ENCODE peak calls at places on chromosome 4, in seven cellular contexts. G is germinal center, R is GM06990, Z is uterus, O is NCI-H345, Q is EH, P is nephron progenitor cell. T is an unnamed sample.

GRCh38 chr4:128220286-128221235 is 67.1 kb downstream of the PGRMC2 start:
- DNase-seq in P (no peak), O (no peak), Z (no peak), Q (peak), G (peak), R (no peak), T (no peak)

GRCh38 chr4:20493761-20494353 is 206.4 kb upstream of the PACRGL start:
- DNase-seq in Q (peak), R (no peak), Z (no peak), P (no peak), G (no peak), O (no peak), T (no peak)

GRCh38 chr4:189185810-189186432 is 754.8 kb upstream of the FRG1 start:
- DNase-seq in G (no peak), Q (no peak), Z (no peak), O (no peak), R (no peak), P (no peak), T (no peak)

GRCh38 chr4:151415978-151416377 is 7.0 kb downstream of the FHIP1A start:
- DNase-seq in Q (peak), Z (no peak), G (no peak), P (no peak), O (no peak), R (no peak), T (no peak)

GRCh38 chr4:40254961-40255721 is 58.3 kb downstream of the RHOH start:
- DNase-seq in P (no peak), Z (no peak), Q (peak), O (no peak), G (no peak), R (no peak), T (no peak)

GRCh38 chr4:81498046-81498445 is 26.3 kb upstream of the RASGEF1B start:
- DNase-seq in Z (no peak), G (no peak), Q (no peak), O (no peak), R (no peak), P (no peak), T (no peak)

GRCh38 chr4:36224969-36225903 is 19.1 kb downstream of the ARAP2 start:
- DNase-seq in R (no peak), G (no peak), O (no peak), Q (no peak), P (no peak), Z (no peak), T (no peak)

GRCh38 chr4:1910643-1911042 is 39.5 kb downstream of the NSD2 start:
- DNase-seq in O (no peak), P (peak), R (no peak), G (no peak), Z (no peak), Q (peak), T (no peak)

GRCh38 chr4:158788608-158789007 is 19.8 kb downstream of the FNIP2 start:
- DNase-seq in R (no peak), Z (no peak), Q (no peak), G (no peak), P (no peak), O (no peak), T (no peak)

GRCh38 chr4:38980903-38981676 is 51.1 kb downstream of the TMEM156 start:
- DNase-seq in O (no peak), P (no peak), G (no peak), Z (no peak), R (peak), Q (peak), T (no peak)